ENCODE peak calls at places on chromosomes 4 and X, in six cellular contexts. S is fibroblast of lung; X is CD4-positive, CD25-positive, alpha-beta regulatory T cell; Q is small intestine; E is MM.1S; O is effector memory CD4-positive, alpha-beta T cell. R is an unnamed sample. For H3K4me1, the result is how much of the 10 kb centered on the place peaks cover.

GRCh38 chr4:111506706-111507105 is 638.5 kb upstream of the FAM241A start:
- DNase-seq in S (peak), X (no peak), Q (no peak), E (no peak), O (no peak), R (no peak)

GRCh38 chr4:82555279-82555678 is 6.5 kb downstream of the TMEM150C start:
- DNase-seq in S (no peak), X (no peak), Q (no peak), E (no peak), O (no peak), R (no peak)

GRCh38 chr4:8192748-8193738 is 6.0 kb upstream of the SH3TC1 start:
- DNase-seq in S (peak), X (no peak), Q (peak), E (peak), O (no peak), R (peak)

GRCh38 chrX:51461053-51462050 is 35.0 kb downstream of the NUDT11 start:
- DNase-seq in S (peak), X (no peak), Q (peak), E (peak), O (peak), R (no peak)

GRCh38 chr4:149005191-149005590 is 563.0 kb upstream of the NR3C2 start:
- DNase-seq in S (no peak), X (no peak), Q (no peak), E (no peak), O (no peak), R (no peak)

GRCh38 chr4:91631335-91631734 is 672.4 kb upstream of the GRID2 start:
- DNase-seq in S (no peak), X (no peak), Q (no peak), E (no peak), O (no peak), R (no peak)

GRCh38 chrX:139211568-139212182 is 318.9 kb upstream of the F9 start:
- DNase-seq in S (no peak), X (no peak), Q (no peak), E (no peak), O (no peak), R (no peak)

GRCh38 chr4:189092596-189092995 is 848.1 kb upstream of the FRG1 start:
- DNase-seq in S (no peak), X (no peak), Q (peak), E (peak), O (no peak), R (no peak)

GRCh38 chr4:168881754-168882153 is 128.3 kb downstream of the CBR4 start:
- DNase-seq in S (no peak), X (no peak), Q (no peak), E (no peak), O (no peak), R (no peak)

GRCh38 chr4:159191989-159192388 is 89.1 kb downstream of the RAPGEF2 start:
- DNase-seq in S (peak), X (no peak), Q (peak), E (no peak), O (no peak), R (no peak)

GRCh38 chr4:6474705-6475457 is 2.5 kb upstream of the PPP2R2C start:
- DNase-seq in S (no peak), X (no peak), Q (no peak), E (no peak), O (no peak), R (no peak)

GRCh38 chr4:7745486-7745885 is 194.2 kb downstream of the AFAP1 start:
- DNase-seq in S (no peak), X (no peak), Q (no peak), E (no peak), O (no peak), R (no peak)

GRCh38 chr4:125951275-125951887 is 636.6 kb downstream of the FAT4 start:
- DNase-seq in S (peak), X (no peak), Q (no peak), E (no peak), O (no peak), R (no peak)

GRCh38 chr4:52873861-52874343 is 11.8 kb downstream of the RASL11B start:
- DNase-seq in S (peak), X (no peak), Q (peak), E (no peak), O (no peak), R (no peak)

GRCh38 chr4:52874948-52875347 is 12.8 kb downstream of the RASL11B start:
- DNase-seq in S (no peak), X (no peak), Q (no peak), E (no peak), O (no peak), R (no peak)

GRCh38 chr4:52870225-52870624 is 8.1 kb downstream of the RASL11B start:
- DNase-seq in S (no peak), X (no peak), Q (no peak), E (no peak), O (no peak), R (no peak)

GRCh38 chr4:52876063-52876462 is 13.9 kb downstream of the RASL11B start:
- DNase-seq in S (no peak), X (no peak), Q (no peak), E (no peak), O (no peak), R (no peak)

GRCh38 chr4:52873191-52873590 is 11.1 kb downstream of the RASL11B start:
- DNase-seq in S (peak), X (no peak), Q (peak), E (no peak), O (no peak), R (no peak)
- H3K27ac ChIP-seq in S (no peak), X (no peak), Q (no peak), E (no peak), O (no peak), R (no peak)

DNA sequence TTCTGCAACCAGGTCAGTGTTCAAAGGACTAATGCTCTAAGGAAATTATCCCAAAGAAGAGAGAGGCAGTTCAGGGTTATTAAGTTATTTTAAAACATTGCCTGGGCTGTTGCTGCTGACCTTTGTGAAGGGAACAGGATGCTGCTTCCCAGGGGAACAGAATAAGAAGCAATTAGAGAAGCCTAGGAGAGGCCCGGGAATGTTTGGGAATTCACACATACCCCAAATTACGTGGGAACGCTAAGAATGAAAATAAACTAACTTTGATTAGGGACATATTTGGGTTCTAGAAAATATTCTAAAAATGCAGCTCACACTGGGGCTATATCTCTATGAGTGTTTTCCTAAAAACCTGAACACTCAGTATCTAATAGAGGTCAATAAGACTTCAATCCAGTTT is 243.1 kb upstream of the FTHL17 start:
- DNase-seq in S (peak), X (no peak), Q (no peak), E (no peak), O (no peak), R (no peak)
- H3K4me1 ChIP-seq in S (under half), X (under half), Q (under half), E (under half), O (under half), R (under half)

DNA sequence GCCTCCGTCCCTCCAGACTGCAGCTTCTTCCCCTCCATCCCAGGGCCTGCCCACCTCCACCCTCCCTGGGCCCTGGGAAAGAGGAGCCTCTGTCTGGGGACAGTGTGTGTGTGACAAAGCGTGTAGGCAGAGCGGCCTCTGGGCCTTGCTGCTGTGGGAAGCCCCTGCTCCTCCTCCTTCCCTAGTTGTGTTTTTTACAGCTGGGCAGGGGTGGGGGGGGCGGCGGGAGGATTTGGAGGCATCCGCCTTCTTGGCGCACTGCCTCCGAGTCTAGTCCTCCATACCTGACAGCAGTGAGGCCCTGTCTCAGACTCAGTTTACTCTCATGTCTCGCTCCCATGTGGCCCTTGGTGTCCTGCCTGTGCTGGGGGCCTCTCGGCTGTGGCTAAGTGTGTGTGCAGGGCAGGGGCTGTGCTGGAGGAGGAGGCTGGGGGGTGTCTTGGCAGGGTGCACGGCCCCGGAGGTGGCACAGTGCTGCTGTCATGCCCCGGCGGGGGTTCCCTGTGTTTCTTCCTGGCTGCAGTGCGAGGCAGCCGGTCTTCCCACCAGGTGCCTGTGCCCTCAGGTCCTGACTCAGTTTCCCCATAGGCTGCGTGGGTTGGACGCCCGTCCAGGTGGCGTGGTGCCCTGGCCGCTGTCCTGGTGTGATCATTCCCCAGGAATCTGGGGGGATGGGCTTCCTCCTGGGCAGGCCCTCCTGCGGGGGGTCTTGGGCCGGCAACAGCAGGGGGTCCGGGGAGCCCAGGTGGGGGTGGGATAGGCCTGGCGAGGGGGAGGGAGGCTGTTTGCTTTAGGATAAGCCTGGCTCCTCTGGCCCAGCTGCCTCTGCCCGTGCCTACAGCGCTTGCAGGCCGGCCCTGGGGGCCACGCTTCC is 7.0 kb downstream of the FGFRL1 start:
- DNase-seq in S (peak), X (no peak), Q (no peak), E (no peak), O (no peak), R (no peak)
- H3K27ac ChIP-seq in S (no peak), X (no peak), Q (no peak), E (no peak), O (no peak), R (no peak)

GRCh38 chr4:78653655-78654054 is 102.1 kb downstream of the ANXA3 start:
- DNase-seq in S (peak), X (no peak), Q (peak), E (no peak), O (no peak), R (no peak)
- H3K4me1 ChIP-seq in S (under half), X (under half), Q (under half), E (under half), O (under half), R (under half)

GRCh38 chr4:184815046-184815877 is 10.5 kb downstream of the ACSL1 start:
- DNase-seq in S (peak), X (no peak), Q (peak), E (peak), O (no peak), R (no peak)
- H3K27ac ChIP-seq in S (no peak), X (no peak), Q (peak), E (peak), O (no peak), R (no peak)

GRCh38 chr4:38004062-38004461 is 43.9 kb downstream of the PTTG2 start:
- DNase-seq in S (peak), X (no peak), Q (no peak), E (no peak), O (no peak), R (no peak)
- H3K4me1 ChIP-seq in S (under half), X (under half), Q (under half), E (under half), O (under half), R (under half)

GRCh38 chr4:137700751-137701150 is 168.5 kb upstream of the PCDH18 start:
- DNase-seq in S (no peak), X (no peak), Q (no peak), E (no peak), O (no peak), R (no peak)
- H3K27ac ChIP-seq in S (no peak), X (no peak), Q (no peak), E (no peak), O (no peak), R (no peak)

GRCh38 chr4:157655101-157655818 is 434.7 kb downstream of the GRIA2 start:
- DNase-seq in S (no peak), X (no peak), Q (no peak), E (no peak), O (no peak), R (no peak)
- H3K4me1 ChIP-seq in S (under half), X (under half), Q (under half), E (under half), O (under half), R (under half)

GRCh38 chr4:101019941-101020401 is 327.4 kb downstream of the PPP3CA start:
- DNase-seq in S (peak), X (peak), Q (peak), E (peak), O (peak), R (peak)
- H3K27ac ChIP-seq in S (no peak), X (peak), Q (peak), E (peak), O (peak), R (no peak)

R was measured in naive thymus-derived CD4-positive, alpha-beta T cell.